ENCODE peak calls at places on chromosomes 13 and 19, in six cellular contexts. F is GM20000, C is cardiac muscle cell, P is heart right ventricle, R is MCF 10A, I is astrocyte. X is an unnamed sample.

GRCh38 chr13:28100149-28101121 is at the start of gene FLT3:
- DNase-seq in F (peak), C (peak), P (no peak), R (peak), I (peak), X (no peak)

GRCh38 chr13:114002009-114002544 is 28.2 kb upstream of the C13orf46 start:
- DNase-seq in F (no peak), C (no peak), P (no peak), R (no peak), I (no peak), X (no peak)

GRCh38 chr13:107277911-107278310 is 710.0 kb upstream of the ARGLU1 start:
- DNase-seq in F (no peak), C (no peak), P (no peak), R (no peak), I (peak), X (no peak)

GRCh38 chr13:43133792-43134191 is 110.4 kb downstream of the DNAJC15 start:
- DNase-seq in F (no peak), C (no peak), P (no peak), R (no peak), I (no peak), X (no peak)

GRCh38 chr19:13598098-13598497 is 91.8 kb upstream of the CACNA1A start:
- DNase-seq in F (no peak), C (no peak), P (no peak), R (no peak), I (no peak), X (no peak)

GRCh38 chr13:72166102-72166660 is 299.2 kb upstream of the DACH1 start:
- DNase-seq in F (no peak), C (no peak), P (no peak), R (no peak), I (peak), X (no peak)

GRCh38 chr13:112457485-112457884 is 81.3 kb downstream of the SPACA7 start:
- DNase-seq in F (no peak), C (no peak), P (no peak), R (no peak), I (no peak), X (no peak)

GRCh38 chr19:21158523-21159135 is 16.8 kb downstream of the ZNF431 start:
- DNase-seq in F (no peak), C (peak), P (no peak), R (peak), I (peak), X (peak)

GRCh38 chr13:30676672-30677071 is 58.7 kb upstream of the ALOX5AP start:
- DNase-seq in F (no peak), C (peak), P (no peak), R (peak), I (no peak), X (peak)

GRCh38 chr13:45718992-45719391 is 16.9 kb downstream of the CBY2 start:
- DNase-seq in F (no peak), C (peak), P (no peak), R (no peak), I (peak), X (peak)

GRCh38 chr19:6616011-6616410 is 25.1 kb upstream of the CD70 start:
- DNase-seq in F (no peak), C (peak), P (no peak), R (peak), I (peak), X (no peak)

GRCh38 chr19:49880162-49880869 is 2.8 kb downstream of the TBC1D17 start:
- DNase-seq in F (no peak), C (no peak), P (no peak), R (no peak), I (no peak), X (no peak)

GRCh38 chr19:37251308-37252229 is 33.6 kb downstream of the ZNF383 start:
- DNase-seq in F (peak), C (peak), P (peak), R (no peak), I (peak), X (peak)

GRCh38 chr19:20423381-20424207 is 142.0 kb downstream of the ZNF737 start:
- DNase-seq in F (peak), C (peak), P (peak), R (no peak), I (peak), X (no peak)

GRCh38 chr13:66559093-66559492 is 671.0 kb downstream of the PCDH9 start:
- DNase-seq in F (no peak), C (no peak), P (no peak), R (no peak), I (no peak), X (no peak)

GRCh38 chr19:21593008-21593427 is 87.6 kb downstream of the ZNF429 start:
- DNase-seq in F (no peak), C (no peak), P (no peak), R (no peak), I (no peak), X (no peak)

GRCh38 chr13:68927387-68928026 is 1180.1 kb upstream of the ATXN8OS start:
- DNase-seq in F (no peak), C (no peak), P (no peak), R (peak), I (peak), X (no peak)

GRCh38 chr19:10270180-10270615 is 722 bp upstream of the ICAM1 start:
- DNase-seq in F (peak), C (peak), P (peak), R (peak), I (no peak), X (no peak)

GRCh38 chr13:98761126-98761978 is 8.9 kb upstream of the SLC15A1 start:
- DNase-seq in F (peak), C (peak), P (no peak), R (peak), I (peak), X (peak)

GRCh38 chr19:1956868-1957492 is 16.0 kb downstream of the CSNK1G2 start:
- DNase-seq in F (no peak), C (no peak), P (no peak), R (no peak), I (no peak), X (no peak)

GRCh38 chr13:99464441-99464949 is 36.8 kb upstream of the TM9SF2 start:
- DNase-seq in F (peak), C (no peak), P (no peak), R (no peak), I (no peak), X (peak)

GRCh38 chr13:34340534-34340933 is 522.6 kb downstream of the RFC3 start:
- DNase-seq in F (no peak), C (peak), P (no peak), R (peak), I (no peak), X (peak)

GRCh38 chr19:2059422-2060201 is 8.6 kb upstream of the MKNK2 start:
- DNase-seq in F (no peak), C (peak), P (no peak), R (peak), I (peak), X (peak)

GRCh38 chr19:19385900-19386339 is 19.6 kb upstream of the GATAD2A start:
- DNase-seq in F (no peak), C (no peak), P (peak), R (no peak), I (no peak), X (peak)

GRCh38 chr13:33963134-33963533 is 145.2 kb downstream of the RFC3 start:
- DNase-seq in F (no peak), C (no peak), P (no peak), R (no peak), I (no peak), X (no peak)

GRCh38 chr19:35528218-35529038 is at the start of gene SBSN:
- DNase-seq in F (no peak), C (peak), P (no peak), R (peak), I (peak), X (peak)

GRCh38 chr19:2552859-2553258 is 76.9 kb downstream of the GADD45B start:
- DNase-seq in F (peak), C (no peak), P (no peak), R (no peak), I (no peak), X (no peak)

GRCh38 chr19:10936661-10937084 is 8.1 kb downstream of the TIMM29 start:
- DNase-seq in F (peak), C (peak), P (peak), R (peak), I (peak), X (peak)

GRCh38 chr19:6935618-6936017 is 48.2 kb downstream of the ADGRE1 start:
- DNase-seq in F (no peak), C (no peak), P (no peak), R (no peak), I (no peak), X (no peak)

GRCh38 chr19:40614595-40615411 is 13.6 kb downstream of the LTBP4 start:
- DNase-seq in F (peak), C (peak), P (peak), R (peak), I (peak), X (peak)

GRCh38 chr13:72820156-72820897 is 38.4 kb downstream of the PIBF1 start:
- DNase-seq in F (no peak), C (peak), P (no peak), R (no peak), I (peak), X (peak)

GRCh38 chr13:98962901-98963594 is 14.8 kb downstream of the DOCK9 start:
- DNase-seq in F (no peak), C (no peak), P (no peak), R (no peak), I (no peak), X (no peak)

DNA sequence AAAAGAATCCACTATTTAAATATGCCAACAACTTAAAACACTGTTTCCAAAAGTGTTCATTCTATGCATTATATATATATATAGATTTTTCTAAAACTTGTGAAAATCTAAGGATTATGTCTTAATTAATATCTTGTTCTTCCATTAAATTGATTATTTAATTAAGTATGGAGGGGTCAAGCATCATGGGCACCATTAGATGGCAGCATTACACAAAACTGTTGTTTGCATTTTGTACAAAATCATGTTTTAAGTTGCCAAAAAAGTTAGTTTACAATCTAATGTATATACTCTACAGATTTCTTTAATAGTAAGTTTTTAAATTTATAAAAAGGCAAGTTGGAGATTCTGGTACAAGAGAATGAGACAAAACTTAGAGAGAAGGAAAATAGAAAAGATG is 213.2 kb upstream of the EDNRB start:
- DNase-seq in F (no peak), C (peak), P (no peak), R (no peak), I (no peak), X (no peak)
- TF ChIP-seq CTCF in F (peak), C (peak), P (no peak), R (peak), I (peak), X (peak)

GRCh38 chr13:74479124-74479523 is 344.9 kb upstream of the KLF12 start:
- DNase-seq in F (no peak), C (no peak), P (no peak), R (no peak), I (no peak), X (no peak)
- TF ChIP-seq CTCF in F (no peak), C (no peak), P (no peak), R (no peak), I (no peak), X (no peak)

GRCh38 chr19:46481187-46481586 is 9.8 kb upstream of the PNMA8A start:
- DNase-seq in F (no peak), C (peak), P (no peak), R (no peak), I (peak), X (no peak)
- TF ChIP-seq CTCF in F (no peak), C (no peak), P (no peak), R (no peak), I (no peak), X (no peak)

GRCh38 chr19:53813996-53814395 is 10.1 kb downstream of the NLRP12 start:
- DNase-seq in F (no peak), C (peak), P (no peak), R (no peak), I (peak), X (peak)

GRCh38 chr19:53809518-53810186 is 14.5 kb downstream of the NLRP12 start:
- DNase-seq in F (no peak), C (no peak), P (no peak), R (no peak), I (no peak), X (no peak)

GRCh38 chr19:53810891-53811290 is 13.2 kb downstream of the NLRP12 start:
- DNase-seq in F (no peak), C (no peak), P (no peak), R (no peak), I (no peak), X (no peak)

GRCh38 chr19:53810187-53810546 is 13.9 kb downstream of the NLRP12 start:
- DNase-seq in F (no peak), C (no peak), P (no peak), R (no peak), I (no peak), X (no peak)

GRCh38 chr19:53812335-53812734 is 11.8 kb downstream of the NLRP12 start:
- DNase-seq in F (no peak), C (no peak), P (no peak), R (no peak), I (no peak), X (no peak)
- TF ChIP-seq CTCF in F (no peak), C (peak), P (no peak), R (no peak), I (no peak), X (peak)

GRCh38 chr19:16069813-16070365 is 6.4 kb upstream of the TPM4 start:
- DNase-seq in F (no peak), C (no peak), P (no peak), R (no peak), I (no peak), X (no peak)

GRCh38 chr19:16067205-16067938 is 8.9 kb upstream of the TPM4 start:
- DNase-seq in F (no peak), C (peak), P (peak), R (peak), I (peak), X (peak)

GRCh38 chr19:16064209-16064889 is 11.9 kb upstream of the TPM4 start:
- DNase-seq in F (peak), C (no peak), P (no peak), R (no peak), I (no peak), X (no peak)

GRCh38 chr19:16068696-16069259 is 7.5 kb upstream of the TPM4 start:
- DNase-seq in F (no peak), C (no peak), P (no peak), R (no peak), I (no peak), X (no peak)

GRCh38 chr19:16066611-16067104 is 9.6 kb upstream of the TPM4 start:
- DNase-seq in F (peak), C (peak), P (peak), R (peak), I (peak), X (peak)
- TF ChIP-seq CTCF in F (peak), C (no peak), P (peak), R (no peak), I (no peak), X (peak)